ENCODE peak calls at places on chromosomes 11 and 22, in seven cellular contexts. M, T, K, D, E, N and C are unnamed samples.

GRCh38 chr11:73971175-73971719 is 11.4 kb downstream of the UCP2 start:
- DNase-seq in N (no peak), M (no peak), K (no peak), E (no peak), D (no peak), T (no peak), C (no peak)

GRCh38 chr11:128776088-128776433 is 82.2 kb downstream of the FLI1 start:
- DNase-seq in N (peak; percentile 16), T (no peak), D (no peak), M (no peak), E (no peak), K (no peak), C (no peak)

GRCh38 chr11:6414874-6415328 is 4.0 kb downstream of the APBB1 start:
- DNase-seq in D (no peak), M (no peak), K (no peak), E (no peak), N (no peak), T (no peak), C (no peak)

GRCh38 chr11:107183963-107184362 is 165.7 kb upstream of the GUCY1A2 start:
- DNase-seq in K (no peak), N (no peak), E (no peak), D (no peak), M (no peak), T (no peak), C (no peak)

GRCh38 chr11:44823006-44823405 is 96.2 kb downstream of the TSPAN18 start:
- DNase-seq in T (no peak), E (peak; percentile 90), M (no peak), D (no peak), K (no peak), N (no peak), C (no peak)

GRCh38 chr11:82523141-82523540 is 210.5 kb downstream of the FAM181B start:
- DNase-seq in D (no peak), K (no peak), N (no peak), E (peak; percentile 72), T (no peak), M (no peak), C (no peak)

GRCh38 chr22:21703684-21704316 is 31.8 kb downstream of the YPEL1 start:
- DNase-seq in N (no peak), K (no peak), D (no peak), M (no peak), E (peak; percentile 12), T (no peak), C (no peak)

GRCh38 chr11:125239585-125240331 is 75.2 kb downstream of the PKNOX2 start:
- DNase-seq in T (no peak), M (no peak), K (no peak), E (peak; percentile 75), D (no peak), N (no peak), C (no peak)

GRCh38 chr11:680476-680875 is 14.5 kb downstream of the DEAF1 start:
- DNase-seq in E (no peak), K (no peak), M (no peak), D (no peak), N (no peak), T (no peak), C (no peak)

GRCh38 chr11:2706321-2706720 is 6.5 kb upstream of the KCNQ1OT1 start:
- DNase-seq in D (no peak), E (no peak), M (no peak), T (no peak), N (no peak), K (no peak), C (no peak)

GRCh38 chr11:93686812-93687211 is 25.3 kb downstream of the CEP295 start:
- DNase-seq in N (no peak), D (no peak), K (no peak), M (no peak), E (no peak), T (peak; percentile 64), C (no peak)

GRCh38 chr11:284081-285020 is 4.6 kb upstream of the PGGHG start:
- DNase-seq in T (no peak), D (no peak), E (peak; percentile 48), K (no peak), N (no peak), M (no peak), C (no peak)

GRCh38 chr11:127103586-127104388 is 103.2 kb upstream of the KIRREL3 start:
- DNase-seq in T (no peak), N (no peak), D (no peak), M (no peak), E (no peak), K (no peak), C (no peak)

GRCh38 chr11:119318240-119319135 is 1.6 kb upstream of the MCAM start:
- DNase-seq in N (no peak), D (no peak), E (peak; percentile 88), K (peak; percentile 78), M (no peak), T (peak; percentile 16), C (no peak)